ENCODE peak calls at places on chromosomes 7 and 10, in eight cellular contexts. H is lung, E is heart left ventricle, A is HFF-Myc, J is AG09309, C is SK-N-SH, W is dorsolateral prefrontal cortex, Q is HCT116. R is an unnamed sample.

GRCh38 chr7:92448185-92448747 is 984 bp downstream of the GATAD1 start:
- DNase-seq in H (peak; percentile 70), E (peak; percentile 25), A (peak; percentile 21), J (peak; percentile 21), C (peak; percentile 43), W (peak; percentile 66), Q (peak; percentile 57), R (peak; percentile 46)

GRCh38 chr10:47256753-47257336 is 43.2 kb upstream of the GDF10 start:
- DNase-seq in H (no peak), E (no peak), A (no peak), J (no peak), C (no peak), W (no peak), Q (no peak), R (no peak)

GRCh38 chr10:57689898-57690297 is 577.8 kb downstream of the IPMK start:
- DNase-seq in H (no peak), E (no peak), A (no peak), J (no peak), C (no peak), W (no peak), Q (no peak), R (no peak)

GRCh38 chr10:71077796-71078453 is 134.4 kb upstream of the UNC5B start:
- DNase-seq in H (peak; percentile 17), E (peak; percentile 3), A (no peak), J (no peak), C (no peak), W (no peak), Q (no peak), R (no peak)

GRCh38 chr7:89223906-89224395 is 428.4 kb upstream of the TEX47 start:
- DNase-seq in H (no peak), E (no peak), A (no peak), J (no peak), C (no peak), W (no peak), Q (no peak), R (no peak)

GRCh38 chr7:70189261-70189660 is 591.0 kb downstream of the AUTS2 start:
- DNase-seq in H (no peak), E (no peak), A (no peak), J (no peak), C (no peak), W (no peak), Q (no peak), R (no peak)

GRCh38 chr7:46220066-46220630 is 299.1 kb upstream of the IGFBP3 start:
- DNase-seq in H (no peak), E (no peak), A (no peak), J (peak; percentile 31), C (no peak), W (no peak), Q (no peak), R (no peak)

GRCh38 chr7:92698237-92698841 is 108.1 kb upstream of the FAM133B start:
- DNase-seq in H (no peak), E (peak; percentile 60), A (peak; percentile 92), J (peak; percentile 74), C (peak; percentile 68), W (peak; percentile 78), Q (peak; percentile 48), R (peak; percentile 62)

GRCh38 chr7:10888861-10889260 is 84.8 kb upstream of the PHF14 start:
- DNase-seq in H (no peak), E (no peak), A (no peak), J (no peak), C (no peak), W (no peak), Q (no peak), R (no peak)

GRCh38 chr7:27150568-27151340 is 1.6 kb downstream of the HOXA3 start:
- DNase-seq in H (peak; percentile 62), E (peak; percentile 52), A (no peak), J (no peak), C (peak; percentile 96), W (no peak), Q (no peak), R (no peak)

GRCh38 chr10:100817268-100817839 is 72.0 kb downstream of the PAX2 start:
- DNase-seq in H (no peak), E (no peak), A (no peak), J (no peak), C (no peak), W (no peak), Q (no peak), R (no peak)

GRCh38 chr7:84188811-84189405 is 5.7 kb downstream of the SEMA3A start:
- DNase-seq in H (no peak), E (no peak), A (no peak), J (no peak), C (peak; percentile 21), W (no peak), Q (no peak), R (no peak)

GRCh38 chr7:68434857-68435256 is 1163.4 kb upstream of the AUTS2 start:
- DNase-seq in H (no peak), E (no peak), A (no peak), J (no peak), C (no peak), W (no peak), Q (no peak), R (no peak)

GRCh38 chr10:53140516-53140915 is 367.9 kb upstream of the MBL2 start:
- DNase-seq in H (no peak), E (no peak), A (no peak), J (no peak), C (no peak), W (no peak), Q (no peak), R (no peak)

GRCh38 chr10:110510086-110510485 is 12.4 kb downstream of the DUSP5 start:
- DNase-seq in H (no peak), E (no peak), A (no peak), J (no peak), C (no peak), W (no peak), Q (no peak), R (no peak)

GRCh38 chr7:135602304-135602703 is 44.6 kb downstream of the NUP205 start:
- DNase-seq in H (no peak), E (no peak), A (no peak), J (peak; percentile 3), C (no peak), W (peak; percentile 17), Q (no peak), R (no peak)

GRCh38 chr10:119418401-119418800 is 124.1 kb downstream of the RGS10 start:
- DNase-seq in H (no peak), E (no peak), A (no peak), J (no peak), C (no peak), W (no peak), Q (no peak), R (no peak)

GRCh38 chr7:132750530-132751281 is 174.4 kb upstream of the PLXNA4 start:
- DNase-seq in H (no peak), E (no peak), A (no peak), J (no peak), C (no peak), W (no peak), Q (no peak), R (no peak)

GRCh38 chr10:103663802-103664201 is 170.3 kb downstream of the NEURL1 start:
- DNase-seq in H (no peak), E (peak; percentile 54), A (no peak), J (no peak), C (no peak), W (peak; percentile 79), Q (no peak), R (peak; percentile 56)

GRCh38 chr7:6443372-6443941 is 4.3 kb downstream of the DAGLB start:
- DNase-seq in H (no peak), E (no peak), A (peak; percentile 54), J (peak; percentile 71), C (no peak), W (no peak), Q (peak; percentile 85), R (no peak)

GRCh38 chr10:75959209-75959608 is 527.8 kb downstream of the LRMDA start:
- DNase-seq in H (no peak), E (no peak), A (peak; percentile 62), J (peak; percentile 59), C (no peak), W (no peak), Q (peak; percentile 80), R (no peak)

GRCh38 chr7:142391191-142391992 is 133.5 kb upstream of the PRSS58 start:
- DNase-seq in H (no peak), E (no peak), A (no peak), J (no peak), C (no peak), W (peak; percentile 27), Q (peak; percentile 23), R (peak; percentile 42)

GRCh38 chr7:47333131-47333887 is 248.6 kb downstream of the TNS3 start:
- DNase-seq in H (no peak), E (no peak), A (no peak), J (no peak), C (no peak), W (no peak), Q (no peak), R (no peak)

GRCh38 chr7:134535919-134536299 is 8.5 kb downstream of the AKR1B10 start:
- DNase-seq in H (no peak), E (no peak), A (no peak), J (no peak), C (no peak), W (no peak), Q (no peak), R (no peak)

GRCh38 chr10:75205908-75206307 is 4.7 kb upstream of the VDAC2 start:
- DNase-seq in H (no peak), E (no peak), A (no peak), J (no peak), C (no peak), W (no peak), Q (no peak), R (no peak)

GRCh38 chr10:79179404-79180309 is 110.9 kb downstream of the ZMIZ1 start:
- DNase-seq in H (no peak), E (no peak), A (no peak), J (no peak), C (peak; percentile 92), W (peak; percentile 36), Q (no peak), R (no peak)
- H3K4me3 ChIP-seq in H (no peak overlapping the region), E (no peak overlapping the region), A (no peak overlapping the region), J (no peak overlapping the region), C (no peak overlapping the region), W (no peak overlapping the region), Q (no peak overlapping the region), R (no peak overlapping the region)

GRCh38 chr10:124296813-124297788 is 121.6 kb downstream of the OAT start:
- DNase-seq in H (no peak), E (no peak), A (no peak), J (no peak), C (no peak), W (no peak), Q (no peak), R (no peak)
- H3K4me3 ChIP-seq in H (no peak overlapping the region), E (no peak overlapping the region), A (no peak overlapping the region), J (no peak overlapping the region), C (no peak overlapping the region), W (no peak overlapping the region), Q (no peak overlapping the region), R (no peak overlapping the region)

GRCh38 chr7:115812796-115813195 is 217.8 kb downstream of the TFEC start:
- DNase-seq in H (no peak), E (no peak), A (no peak), J (no peak), C (no peak), W (no peak), Q (no peak), R (no peak)

GRCh38 chr7:115822380-115822779 is 208.2 kb downstream of the TFEC start:
- DNase-seq in H (no peak), E (no peak), A (no peak), J (no peak), C (no peak), W (no peak), Q (no peak), R (no peak)

GRCh38 chr7:115816318-115816974 is 214.1 kb downstream of the TFEC start:
- DNase-seq in H (no peak), E (no peak), A (no peak), J (no peak), C (no peak), W (no peak), Q (no peak), R (no peak)
- H3K4me3 ChIP-seq in H (no peak overlapping the region), E (no peak overlapping the region), A (no peak overlapping the region), J (no peak overlapping the region), C (no peak overlapping the region), W (no peak overlapping the region), Q (no peak overlapping the region), R (no peak overlapping the region)

GRCh38 chr7:7750571-7751242 is 32.3 kb upstream of the RPA3 start:
- DNase-seq in H (no peak), E (no peak), A (no peak), J (no peak), C (no peak), W (no peak), Q (no peak), R (no peak)
- H3K4me3 ChIP-seq in H (no peak overlapping the region), E (no peak overlapping the region), A (no peak overlapping the region), J (no peak overlapping the region), C (no peak overlapping the region), W (no peak overlapping the region), Q (no peak overlapping the region), R (no peak overlapping the region)